ENCODE peak calls at places on chromosomes 1 and 21, in five cellular contexts. Q is CD4-positive, CD25-positive, alpha-beta regulatory T cell; H is IMR-90; A is heart right ventricle; T is brain microvascular endothelial cell. Z is an unnamed sample.

GRCh38 chr1:117664314-117664713 is 58.5 kb downstream of the TENT5C start:
- DNase-seq in A (no peak), T (no peak), H (no peak), Q (peak; percentile 62), Z (no peak)

GRCh38 chr1:94863919-94864318 is 43.8 kb downstream of the SLC44A3 start:
- DNase-seq in Q (no peak), A (no peak), T (peak; percentile 86), H (peak; percentile 87), Z (peak; percentile 95)

GRCh38 chr1:83995649-83996048 is 3.3 kb downstream of the TTLL7 start:
- DNase-seq in H (no peak), T (no peak), A (no peak), Q (no peak), Z (no peak)

GRCh38 chr1:153649137-153649866 is 9.2 kb upstream of the SNAPIN start:
- DNase-seq in Q (no peak), T (no peak), H (no peak), A (no peak), Z (no peak)

GRCh38 chr1:194062962-194063361 is 876.5 kb upstream of the B3GALT2 start:
- DNase-seq in Q (no peak), H (no peak), T (no peak), A (no peak), Z (no peak)

GRCh38 chr1:89407355-89407754 is 43.5 kb downstream of the GBP6 start:
- DNase-seq in A (no peak), Q (no peak), T (no peak), H (peak; percentile 3), Z (no peak)

GRCh38 chr1:37998913-37999433 is 6.3 kb downstream of the FHL3 start:
- DNase-seq in A (no peak), T (no peak), Q (no peak), H (no peak), Z (no peak)

GRCh38 chr21:39715804-39716397 is 29.1 kb upstream of the IGSF5 start:
- DNase-seq in H (peak; percentile 32), A (peak; percentile 16), Q (no peak), T (peak; percentile 45), Z (no peak)

GRCh38 chr1:10906866-10907519 is 105.5 kb upstream of the TARDBP start:
- DNase-seq in A (no peak), T (no peak), Q (no peak), H (no peak), Z (no peak)

GRCh38 chr1:51313961-51314777 is 16.2 kb downstream of the TTC39A start:
- DNase-seq in T (peak; percentile 33), H (peak; percentile 87), A (no peak), Q (no peak), Z (peak; percentile 81)

GRCh38 chr1:152013664-152014237 is 20.1 kb upstream of the S100A10 start:
- DNase-seq in T (no peak), A (no peak), Q (no peak), H (peak; percentile 56), Z (peak; percentile 36)

DNA sequence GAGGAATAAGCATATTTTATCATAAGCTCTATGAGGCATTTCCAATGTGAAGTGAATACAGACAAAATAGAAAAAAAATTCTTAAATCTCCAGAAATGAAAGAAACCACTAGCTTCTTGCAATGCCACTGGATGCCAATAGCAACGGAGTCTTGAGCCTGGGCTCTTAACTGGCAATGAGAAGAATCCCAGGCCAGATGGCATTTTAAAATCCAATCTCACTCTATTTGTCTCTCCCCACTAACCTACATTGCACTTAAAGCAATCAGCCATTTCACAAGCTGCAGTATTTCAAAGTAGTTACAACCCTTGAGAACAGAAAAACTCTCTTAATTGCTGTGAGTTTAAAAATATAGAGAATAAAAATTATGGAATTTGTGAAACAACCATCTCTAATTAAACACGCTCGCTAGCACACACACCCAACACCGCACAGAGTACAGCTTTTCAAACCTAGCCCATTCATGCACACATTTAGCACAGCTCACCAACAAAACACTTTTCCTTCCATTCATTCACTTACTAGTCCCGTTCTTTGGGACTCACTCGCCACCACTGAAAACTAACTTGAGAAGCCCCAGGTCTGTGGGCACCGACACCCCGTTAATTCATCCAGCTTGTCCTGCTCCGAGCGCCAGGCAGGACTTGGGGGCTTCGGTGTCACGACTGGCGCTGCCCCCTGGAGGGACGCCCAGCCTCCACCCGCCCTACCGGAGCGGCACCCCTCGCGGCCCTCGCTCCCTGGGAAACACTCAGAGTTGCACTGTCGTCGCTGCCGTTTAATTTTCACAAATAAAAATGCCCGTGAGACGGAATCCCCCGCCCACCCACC is 1.1 kb downstream of the DDAH1 start:
- DNase-seq in T (no peak), A (no peak), Q (no peak), H (no peak), Z (peak; percentile 18)
- H3K27ac ChIP-seq in T (peak overlapping the region; percentile 71), A (no peak overlapping the region), Q (no peak overlapping the region), H (peak overlapping the region; percentile 92), Z (peak overlapping the region; percentile 80)

DNA sequence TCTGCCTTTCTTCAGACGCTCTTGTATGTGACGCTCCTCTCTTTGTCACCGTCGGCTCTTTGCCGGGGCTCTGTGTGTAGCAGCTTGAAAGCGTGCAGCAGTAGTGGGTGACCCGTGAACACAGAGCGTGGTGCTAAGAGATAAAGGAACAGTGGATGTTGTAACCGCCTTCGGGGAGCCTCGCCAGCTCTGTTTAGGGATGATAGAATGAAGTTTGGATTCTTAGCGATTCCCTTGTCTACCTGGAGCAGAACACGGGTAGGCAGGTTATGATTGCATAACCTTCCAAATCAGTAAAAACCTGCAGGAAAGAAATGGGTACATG is 14.7 kb downstream of the HUNK start:
- DNase-seq in H (no peak), A (peak; percentile 20), Q (no peak), T (no peak), Z (no peak)
- H3K27ac ChIP-seq in H (peak overlapping the region; percentile 25), A (no peak overlapping the region), Q (no peak overlapping the region), T (no peak overlapping the region), Z (no peak overlapping the region)

GRCh38 chr1:179288977-179289376 is 4.6 kb upstream of the SOAT1 start:
- DNase-seq in Q (no peak), T (no peak), A (no peak), H (no peak), Z (no peak)

GRCh38 chr1:179287946-179288345 is 5.7 kb upstream of the SOAT1 start:
- DNase-seq in H (no peak), T (no peak), A (no peak), Q (no peak), Z (no peak)

GRCh38 chr1:179283992-179284391 is 9.6 kb upstream of the SOAT1 start:
- DNase-seq in A (no peak), Q (no peak), T (no peak), H (no peak), Z (no peak)

DNA sequence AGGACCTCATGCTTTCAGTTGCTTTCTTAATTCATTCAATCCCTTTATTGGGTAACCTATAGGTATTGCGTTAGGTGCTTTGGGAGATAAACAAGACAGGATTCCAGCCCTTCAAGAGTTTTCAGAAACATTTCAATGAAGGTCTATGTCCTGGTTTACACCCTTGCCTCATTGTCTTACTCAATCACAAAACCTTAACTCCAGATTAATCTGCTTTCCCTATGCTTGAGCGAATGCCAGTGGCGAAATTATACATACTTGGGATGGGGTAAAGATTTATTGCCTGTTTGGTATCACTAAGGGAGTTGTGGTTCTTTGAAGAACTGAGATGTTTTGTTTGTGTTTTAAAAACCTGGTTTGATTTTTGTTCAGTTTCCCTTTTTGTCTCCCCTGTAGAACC is 6.1 kb upstream of the SOAT1 start:
- DNase-seq in H (no peak), T (no peak), A (no peak), Q (no peak), Z (no peak)
- H3K27ac ChIP-seq in H (no peak overlapping the region), T (no peak overlapping the region), A (no peak overlapping the region), Q (no peak overlapping the region), Z (no peak overlapping the region)

GRCh38 chr1:43963890-43964289 is 5.9 kb upstream of the DPH2 start:
- DNase-seq in H (no peak), A (no peak), Q (no peak), T (no peak), Z (no peak)
- H3K27ac ChIP-seq in H (no peak overlapping the region), A (no peak overlapping the region), Q (no peak overlapping the region), T (no peak overlapping the region), Z (no peak overlapping the region)

GRCh38 chr1:201266774-201267173 is 16.5 kb upstream of the PKP1 start:
- DNase-seq in Q (no peak), H (peak; percentile 95), T (peak; percentile 86), A (no peak), Z (peak; percentile 85)
- H3K27ac ChIP-seq in Q (no peak overlapping the region), H (no peak overlapping the region), T (peak overlapping the region; percentile 67), A (no peak overlapping the region), Z (peak overlapping the region; percentile 79)

GRCh38 chr1:218525451-218526197 is 180.5 kb downstream of the TGFB2 start:
- DNase-seq in T (no peak), Q (no peak), H (no peak), A (no peak), Z (no peak)
- H3K27ac ChIP-seq in T (no peak overlapping the region), Q (no peak overlapping the region), H (no peak overlapping the region), A (no peak overlapping the region), Z (no peak overlapping the region)

DNA sequence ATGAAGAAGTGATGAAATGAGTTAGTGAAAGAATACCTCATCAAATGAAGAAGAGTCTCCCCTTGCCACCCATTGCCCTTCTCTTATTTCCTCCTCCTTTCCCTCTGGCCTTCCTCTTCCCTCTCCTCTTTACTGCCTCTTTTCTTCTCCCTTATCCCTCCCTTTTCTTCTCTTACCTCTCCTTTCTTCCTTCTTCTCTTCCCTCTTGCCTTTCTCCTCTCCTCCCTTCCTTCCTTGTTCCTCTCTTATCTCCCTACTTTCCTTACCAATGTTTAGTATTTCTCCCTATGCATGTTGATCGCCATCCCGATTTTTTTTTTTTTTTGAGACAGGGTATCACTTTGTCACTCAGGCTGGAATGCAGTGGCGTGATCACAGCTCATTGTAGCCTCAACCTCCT is 8.8 kb downstream of the MROH7 start:
- DNase-seq in A (no peak), T (no peak), H (no peak), Q (no peak), Z (no peak)
- H3K27ac ChIP-seq in A (no peak overlapping the region), T (no peak overlapping the region), H (no peak overlapping the region), Q (no peak overlapping the region), Z (no peak overlapping the region)

GRCh38 chr1:179910934-179911333 is 28.8 kb downstream of the TOR1AIP1 start:
- DNase-seq in T (no peak), H (peak; percentile 27), A (no peak), Q (no peak), Z (no peak)
- H3K27ac ChIP-seq in T (no peak overlapping the region), H (no peak overlapping the region), A (no peak overlapping the region), Q (no peak overlapping the region), Z (no peak overlapping the region)

Z was measured in astrocyte.